ENCODE peak calls at places on chromosomes 3 and 15, in six cellular contexts. One of them, this sample, is unnamed.

GRCh38 chr3:124834723-124835718 is 52.1 kb downstream of the ITGB5 start:
- DNase-seq in stimulated activated CD4-positive, alpha-beta T cell treated with anti-CD3 and anti-CD28 coated beads, TNF-alpha, amount 100 ng/mL, for 24 hours: peak
- DNase-seq in NCI-H1105: peak
- DNase-seq in globus pallidus: no peak
- DNase-seq in ELR: peak
- DNase-seq in NAMALWA: peak
- DNase-seq in this sample: peak

GRCh38 chr15:65804252-65804931 is 12.3 kb upstream of the DENND4A start:
- DNase-seq in stimulated activated CD4-positive, alpha-beta T cell treated with anti-CD3 and anti-CD28 coated beads, TNF-alpha, amount 100 ng/mL, for 24 hours: no peak
- DNase-seq in NCI-H1105: no peak
- DNase-seq in globus pallidus: no peak
- DNase-seq in ELR: no peak
- DNase-seq in NAMALWA: no peak
- DNase-seq in this sample: no peak

GRCh38 chr3:128362026-128362965 is 104.4 kb downstream of the DNAJB8 start:
- DNase-seq in stimulated activated CD4-positive, alpha-beta T cell treated with anti-CD3 and anti-CD28 coated beads, TNF-alpha, amount 100 ng/mL, for 24 hours: no peak
- DNase-seq in NCI-H1105: no peak
- DNase-seq in globus pallidus: no peak
- DNase-seq in ELR: no peak
- DNase-seq in NAMALWA: no peak
- DNase-seq in this sample: no peak

GRCh38 chr3:189103208-189103607 is 68.6 kb upstream of the TPRG1 start:
- DNase-seq in stimulated activated CD4-positive, alpha-beta T cell treated with anti-CD3 and anti-CD28 coated beads, TNF-alpha, amount 100 ng/mL, for 24 hours: no peak
- DNase-seq in NCI-H1105: no peak
- DNase-seq in globus pallidus: no peak
- DNase-seq in ELR: peak
- DNase-seq in NAMALWA: no peak
- DNase-seq in this sample: no peak

GRCh38 chr15:99683000-99683670 is 50.1 kb downstream of the LYSMD4 start:
- DNase-seq in stimulated activated CD4-positive, alpha-beta T cell treated with anti-CD3 and anti-CD28 coated beads, TNF-alpha, amount 100 ng/mL, for 24 hours: no peak
- DNase-seq in NCI-H1105: no peak
- DNase-seq in globus pallidus: no peak
- DNase-seq in ELR: no peak
- DNase-seq in NAMALWA: peak
- DNase-seq in this sample: no peak

GRCh38 chr3:14246414-14246813 is 67.8 kb downstream of the LSM3 start:
- DNase-seq in stimulated activated CD4-positive, alpha-beta T cell treated with anti-CD3 and anti-CD28 coated beads, TNF-alpha, amount 100 ng/mL, for 24 hours: no peak
- DNase-seq in NCI-H1105: no peak
- DNase-seq in globus pallidus: no peak
- DNase-seq in ELR: no peak
- DNase-seq in NAMALWA: no peak
- DNase-seq in this sample: no peak

GRCh38 chr3:197309528-197310361 is 11.3 kb upstream of the DLG1 start:
- DNase-seq in stimulated activated CD4-positive, alpha-beta T cell treated with anti-CD3 and anti-CD28 coated beads, TNF-alpha, amount 100 ng/mL, for 24 hours: no peak
- DNase-seq in NCI-H1105: no peak
- DNase-seq in globus pallidus: no peak
- DNase-seq in ELR: peak
- DNase-seq in NAMALWA: peak
- DNase-seq in this sample: peak

GRCh38 chr3:188712257-188712924 is 459.4 kb upstream of the TPRG1 start:
- DNase-seq in stimulated activated CD4-positive, alpha-beta T cell treated with anti-CD3 and anti-CD28 coated beads, TNF-alpha, amount 100 ng/mL, for 24 hours: no peak
- DNase-seq in NCI-H1105: no peak
- DNase-seq in globus pallidus: peak
- DNase-seq in ELR: peak
- DNase-seq in NAMALWA: no peak
- DNase-seq in this sample: no peak

GRCh38 chr3:139122612-139123011 is 77.9 kb upstream of the PRR23C start:
- DNase-seq in stimulated activated CD4-positive, alpha-beta T cell treated with anti-CD3 and anti-CD28 coated beads, TNF-alpha, amount 100 ng/mL, for 24 hours: no peak
- DNase-seq in NCI-H1105: no peak
- DNase-seq in globus pallidus: no peak
- DNase-seq in ELR: no peak
- DNase-seq in NAMALWA: no peak
- DNase-seq in this sample: no peak

GRCh38 chr3:171980578-171981270 is 58.7 kb upstream of the FNDC3B start:
- DNase-seq in stimulated activated CD4-positive, alpha-beta T cell treated with anti-CD3 and anti-CD28 coated beads, TNF-alpha, amount 100 ng/mL, for 24 hours: no peak
- DNase-seq in NCI-H1105: no peak
- DNase-seq in globus pallidus: no peak
- DNase-seq in ELR: no peak
- DNase-seq in NAMALWA: peak
- DNase-seq in this sample: no peak

GRCh38 chr3:71987089-71987735 is 202.3 kb upstream of the PROK2 start:
- DNase-seq in stimulated activated CD4-positive, alpha-beta T cell treated with anti-CD3 and anti-CD28 coated beads, TNF-alpha, amount 100 ng/mL, for 24 hours: no peak
- DNase-seq in NCI-H1105: no peak
- DNase-seq in globus pallidus: no peak
- DNase-seq in ELR: peak
- DNase-seq in NAMALWA: no peak
- DNase-seq in this sample: no peak

GRCh38 chr3:61894988-61895935 is 333.9 kb downstream of the PTPRG start:
- DNase-seq in stimulated activated CD4-positive, alpha-beta T cell treated with anti-CD3 and anti-CD28 coated beads, TNF-alpha, amount 100 ng/mL, for 24 hours: no peak
- DNase-seq in NCI-H1105: no peak
- DNase-seq in globus pallidus: peak
- DNase-seq in ELR: peak
- DNase-seq in NAMALWA: peak
- DNase-seq in this sample: peak

GRCh38 chr3:39404943-39405686 is 1.4 kb upstream of the RPSA start:
- DNase-seq in stimulated activated CD4-positive, alpha-beta T cell treated with anti-CD3 and anti-CD28 coated beads, TNF-alpha, amount 100 ng/mL, for 24 hours: no peak
- DNase-seq in NCI-H1105: no peak
- DNase-seq in globus pallidus: no peak
- DNase-seq in ELR: no peak
- DNase-seq in NAMALWA: no peak
- DNase-seq in this sample: no peak

GRCh38 chr3:45029661-45030060 is 3.6 kb downstream of the CLEC3B start:
- DNase-seq in stimulated activated CD4-positive, alpha-beta T cell treated with anti-CD3 and anti-CD28 coated beads, TNF-alpha, amount 100 ng/mL, for 24 hours: no peak
- DNase-seq in NCI-H1105: no peak
- DNase-seq in globus pallidus: no peak
- DNase-seq in ELR: peak
- DNase-seq in NAMALWA: no peak
- DNase-seq in this sample: no peak

This sample was measured in GM12865.